ENCODE peak calls at places on chromosomes 11 and 22, in nine cellular contexts. W is H54, U is HS-5, D is EL, M is WERI-Rb-1, T is heart right ventricle, A is neuronal stem cell, L is Calu3, P is IMR-90. V is an unnamed sample.

GRCh38 chr22:37057226-37057625 is 5.7 kb downstream of the KCTD17 start:
- DNase-seq in W (no peak), U (no peak), D (no peak), M (no peak), T (no peak), A (no peak), L (no peak), P (no peak), V (no peak)

GRCh38 chr11:77636738-77637344 is 753 bp downstream of the CLNS1A start:
- DNase-seq in W (no peak), U (no peak), D (no peak), M (no peak), T (no peak), A (no peak), L (no peak), P (no peak), V (no peak)

GRCh38 chr11:2791521-2792375 is 92.0 kb upstream of the KCNQ1OT1 start:
- DNase-seq in W (no peak), U (no peak), D (no peak), M (peak), T (no peak), A (no peak), L (peak), P (no peak), V (peak)

GRCh38 chr11:85755285-85755684 is 55.7 kb downstream of the SYTL2 start:
- DNase-seq in W (no peak), U (no peak), D (no peak), M (no peak), T (no peak), A (no peak), L (no peak), P (no peak), V (no peak)

GRCh38 chr22:35604671-35605457 is 12.3 kb downstream of the MB start:
- DNase-seq in W (no peak), U (no peak), D (peak), M (no peak), T (no peak), A (no peak), L (peak), P (no peak), V (no peak)

GRCh38 chr22:49862408-49862776 is 8.7 kb downstream of the ZBED4 start:
- DNase-seq in W (no peak), U (no peak), D (no peak), M (no peak), T (no peak), A (no peak), L (no peak), P (no peak), V (no peak)

GRCh38 chr11:10407749-10408472 is 47.2 kb upstream of the AMPD3 start:
- DNase-seq in W (no peak), U (no peak), D (no peak), M (no peak), T (no peak), A (no peak), L (no peak), P (no peak), V (no peak)

GRCh38 chr11:69682221-69682620 is 7.1 kb upstream of the LTO1 start:
- DNase-seq in W (no peak), U (no peak), D (no peak), M (no peak), T (no peak), A (no peak), L (no peak), P (no peak), V (no peak)

GRCh38 chr11:2507212-2507901 is 62.5 kb downstream of the KCNQ1 start:
- DNase-seq in W (no peak), U (no peak), D (no peak), M (no peak), T (no peak), A (no peak), L (no peak), P (no peak), V (no peak)

GRCh38 chr11:126029805-126030204 is 32.9 kb downstream of the CDON start:
- DNase-seq in W (no peak), U (no peak), D (no peak), M (no peak), T (no peak), A (no peak), L (no peak), P (no peak), V (no peak)